ENCODE peak calls at places on chromosomes 3 and 15, in five cellular contexts. A is endodermal cell; F is stimulated activated CD8-positive, alpha-beta memory T cell treated with anti-CD3 and anti-CD28 coated beads, Interleukin-12 subunit alpha, Interleukin-12 subunit beta, amount 100 ng/mL, for 1 hour; H is tibial nerve; L is cardiac muscle cell. Z is an unnamed sample.

GRCh38 chr3:104198136-104198535 is 1168.6 kb upstream of the ALCAM start:
- DNase-seq in H (no peak), L (no peak), F (no peak), A (no peak), Z (no peak)

GRCh38 chr3:89572261-89572660 is 464.8 kb downstream of the EPHA3 start:
- DNase-seq in A (no peak), H (no peak), F (no peak), L (no peak), Z (no peak)

GRCh38 chr3:154970796-154971195 is 109.3 kb upstream of the MME start:
- DNase-seq in H (no peak), F (no peak), A (no peak), L (no peak), Z (no peak)

GRCh38 chr15:51708013-51708412 is 26.7 kb downstream of the SCG3 start:
- DNase-seq in H (no peak), L (no peak), F (no peak), A (no peak), Z (no peak)

GRCh38 chr15:91408476-91409076 is 308.5 kb downstream of the SV2B start:
- DNase-seq in H (no peak), F (no peak), L (peak; percentile 54), A (no peak), Z (no peak)

GRCh38 chr3:119276657-119277056 is 17.5 kb upstream of the ARHGAP31 start:
- DNase-seq in F (no peak), A (no peak), H (no peak), L (no peak), Z (no peak)

GRCh38 chr3:63955830-63956545 is 43.8 kb upstream of the SCAANT1 start:
- DNase-seq in F (no peak), H (no peak), A (no peak), L (no peak), Z (no peak)

GRCh38 chr15:73697033-73697467 is 12.9 kb downstream of the CD276 start:
- DNase-seq in A (peak; percentile 78), H (peak; percentile 61), L (peak; percentile 38), F (peak; percentile 47), Z (no peak)

GRCh38 chr15:39102431-39102830 is 478.4 kb upstream of the THBS1 start:
- DNase-seq in L (no peak), H (no peak), A (no peak), F (no peak), Z (no peak)

GRCh38 chr3:168872811-168873210 is 777.1 kb upstream of the GOLIM4 start:
- DNase-seq in L (no peak), A (no peak), F (no peak), H (no peak), Z (no peak)

GRCh38 chr3:33439421-33440327 is 531 bp downstream of the UBP1 start:
- DNase-seq in F (no peak), H (peak; percentile 23), A (peak; percentile 79), L (peak; percentile 76), Z (peak; percentile 40)

GRCh38 chr3:184726497-184726896 is 14.6 kb upstream of the MAGEF1 start:
- DNase-seq in H (no peak), L (no peak), A (no peak), F (no peak), Z (no peak)

GRCh38 chr3:73134034-73134433 is 72.6 kb downstream of the EBLN2 start:
- DNase-seq in L (no peak), A (peak; percentile 62), F (no peak), H (no peak), Z (no peak)

GRCh38 chr15:101189708-101190107 is 62.1 kb downstream of the CHSY1 start:
- DNase-seq in A (no peak), L (no peak), H (no peak), F (no peak), Z (no peak)

GRCh38 chr3:183809209-183809608 is 16.2 kb downstream of the MAP6D1 start:
- DNase-seq in L (no peak), H (no peak), F (no peak), A (no peak), Z (no peak)

GRCh38 chr15:82648257-82649103 is 1.3 kb upstream of the CPEB1 start:
- DNase-seq in L (peak; percentile 30), A (peak; percentile 79), H (no peak), F (no peak), Z (no peak)

GRCh38 chr3:8970971-8971589 is 7.8 kb upstream of the RAD18 start:
- DNase-seq in H (peak; percentile 49), F (peak; percentile 60), L (peak; percentile 62), A (peak; percentile 89), Z (peak; percentile 44)

GRCh38 chr15:95840004-95840403 is 490.5 kb upstream of the NR2F2 start:
- DNase-seq in L (no peak), A (no peak), H (peak; percentile 57), F (no peak), Z (no peak)

GRCh38 chr15:31977812-31978662 is 52.3 kb upstream of the CHRNA7 start:
- DNase-seq in A (peak; percentile 94), L (peak; percentile 80), F (peak; percentile 16), H (no peak), Z (peak; percentile 86)

GRCh38 chr3:18630295-18630694 is 205.2 kb upstream of the SATB1 start:
- DNase-seq in A (no peak), F (no peak), L (no peak), H (no peak), Z (no peak)

GRCh38 chr15:51244366-51244977 is 93.9 kb downstream of the CYP19A1 start:
- DNase-seq in H (no peak), L (no peak), A (no peak), F (no peak), Z (no peak)

GRCh38 chr3:196995646-196996355 is 27.2 kb upstream of the PIGZ start:
- DNase-seq in A (peak; percentile 49), F (no peak), L (no peak), H (no peak), Z (peak; percentile 6)

GRCh38 chr3:59456852-59457485 is 407.1 kb upstream of the CFAP20DC start:
- DNase-seq in L (no peak), A (no peak), F (no peak), H (no peak), Z (no peak)

Z was measured in HAP-1.